ENCODE peak calls at places on chromosomes 4 and X, in six cellular contexts. C, S, D, E, J and N are unnamed samples.

GRCh38 chr4:98630804-98631454 is 27.5 kb downstream of the TSPAN5 start:
- DNase-seq in C (no peak), S (no peak), D (no peak), E (no peak), J (no peak), N (no peak)

GRCh38 chrX:153474718-153475117 is 4.3 kb upstream of the HAUS7 start:
- DNase-seq in C (peak), S (no peak), D (peak), E (peak), J (peak), N (no peak)

GRCh38 chr4:7964459-7964858 is 24.8 kb upstream of the AFAP1 start:
- DNase-seq in C (no peak), S (no peak), D (no peak), E (no peak), J (no peak), N (no peak)

GRCh38 chr4:84672177-84672576 is 89.2 kb downstream of the CDS1 start:
- DNase-seq in C (no peak), S (no peak), D (no peak), E (no peak), J (no peak), N (no peak)

GRCh38 chr4:156575430-156576073 is 396.0 kb downstream of the PDGFC start:
- DNase-seq in C (no peak), S (peak), D (no peak), E (peak), J (peak), N (no peak)

GRCh38 chr4:8854866-8855265 is 16.8 kb downstream of the HMX1 start:
- DNase-seq in C (no peak), S (no peak), D (peak), E (peak), J (peak), N (no peak)

GRCh38 chr4:70559216-70559830 is 32.7 kb upstream of the AMBN start:
- DNase-seq in C (no peak), S (no peak), D (peak), E (peak), J (peak), N (peak)

GRCh38 chr4:36280555-36280954 is 861 bp upstream of the DTHD1 start:
- DNase-seq in C (no peak), S (peak), D (no peak), E (no peak), J (no peak), N (no peak)

GRCh38 chrX:18354369-18355329 is at the start of gene SCML2:
- DNase-seq in C (no peak), S (peak), D (peak), E (peak), J (peak), N (no peak)

GRCh38 chr4:94504545-94504944 is 52.8 kb downstream of the PDLIM5 start:
- DNase-seq in C (no peak), S (no peak), D (no peak), E (peak), J (peak), N (no peak)

GRCh38 chr4:118730683-118731082 is 45.5 kb downstream of the METTL14 start:
- DNase-seq in C (no peak), S (no peak), D (no peak), E (no peak), J (no peak), N (no peak)

GRCh38 chr4:45186249-45186648 is 459.9 kb upstream of the GNPDA2 start:
- DNase-seq in C (no peak), S (no peak), D (no peak), E (no peak), J (no peak), N (no peak)

GRCh38 chr4:145799225-145799624 is 119.3 kb downstream of the C4orf51 start:
- DNase-seq in C (no peak), S (no peak), D (no peak), E (no peak), J (no peak), N (no peak)

GRCh38 chr4:13907255-13907751 is 279.8 kb upstream of the BOD1L1 start:
- DNase-seq in C (no peak), S (no peak), D (peak), E (peak), J (peak), N (peak)

GRCh38 chr4:76430519-76431388 is 4.3 kb upstream of the SHROOM3 start:
- DNase-seq in C (no peak), S (no peak), D (peak), E (peak), J (peak), N (no peak)

GRCh38 chrX:152810403-152810802 is 20.2 kb downstream of the CETN2 start:
- DNase-seq in C (no peak), S (no peak), D (no peak), E (no peak), J (no peak), N (no peak)

GRCh38 chr4:15778742-15779231 is 659 bp downstream of the CD38 start:
- DNase-seq in C (no peak), S (peak), D (peak), E (no peak), J (no peak), N (no peak)

GRCh38 chr4:26576171-26576829 is 7.6 kb upstream of the TBC1D19 start:
- DNase-seq in C (no peak), S (no peak), D (peak), E (peak), J (peak), N (no peak)

GRCh38 chr4:1543561-1543960 is 137.3 kb upstream of the NKX1-1 start:
- DNase-seq in C (no peak), S (no peak), D (no peak), E (no peak), J (no peak), N (no peak)
- TF ChIP-seq CTCF in C (no peak), S (no peak), D (no peak), E (no peak), J (no peak), N (no peak)

GRCh38 chr4:38832624-38833528 is 23.7 kb downstream of the TLR6 start:
- DNase-seq in C (no peak), S (peak), D (no peak), E (no peak), J (no peak), N (no peak)
- TF ChIP-seq CTCF in C (no peak), S (peak), D (no peak), E (no peak), J (peak), N (peak)

DNA sequence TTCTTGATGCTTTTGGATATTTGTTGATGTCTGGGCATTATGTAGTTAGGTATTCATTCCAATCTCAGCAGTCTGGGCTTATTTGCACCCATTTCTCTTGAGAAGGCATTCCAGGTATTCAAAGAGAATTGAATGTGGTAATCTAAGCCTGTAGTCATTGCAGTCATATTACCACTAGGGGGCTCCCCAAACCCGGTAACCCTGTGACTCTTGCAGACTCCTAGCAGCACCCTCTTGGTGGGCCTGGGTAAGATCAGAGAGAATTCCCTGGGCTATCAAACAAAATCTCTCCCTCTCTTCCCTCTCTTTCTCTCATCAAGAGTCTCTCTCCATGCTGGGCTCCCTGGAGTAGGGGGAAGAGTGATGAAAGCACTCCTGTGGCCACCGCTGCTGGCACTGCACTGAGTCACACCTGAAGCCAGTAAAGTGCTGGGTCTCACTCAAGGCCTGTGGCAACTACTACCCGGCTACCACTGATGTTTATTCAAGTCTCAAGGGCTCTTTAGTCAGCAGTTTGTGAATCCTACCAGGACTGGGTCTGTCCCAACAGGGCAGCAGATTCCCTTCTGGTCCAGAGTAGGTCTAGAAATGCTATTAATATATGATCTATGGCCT is 187.7 kb upstream of the NUDT10 start:
- DNase-seq in C (no peak), S (peak), D (peak), E (peak), J (peak), N (no peak)
- TF ChIP-seq CTCF in C (no peak), S (peak), D (peak), E (peak), J (peak), N (peak)

GRCh38 chr4:43132010-43132582 is 239.6 kb downstream of the GRXCR1 start:
- DNase-seq in C (no peak), S (peak), D (peak), E (peak), J (peak), N (peak)
- TF ChIP-seq CTCF in C (peak), S (peak), D (peak), E (peak), J (peak), N (peak)

GRCh38 chr4:60759518-60760245 is 440.4 kb upstream of the ADGRL3 start:
- DNase-seq in C (no peak), S (no peak), D (no peak), E (no peak), J (no peak), N (no peak)
- TF ChIP-seq CTCF in C (no peak), S (peak), D (no peak), E (no peak), J (peak), N (peak)

DNA sequence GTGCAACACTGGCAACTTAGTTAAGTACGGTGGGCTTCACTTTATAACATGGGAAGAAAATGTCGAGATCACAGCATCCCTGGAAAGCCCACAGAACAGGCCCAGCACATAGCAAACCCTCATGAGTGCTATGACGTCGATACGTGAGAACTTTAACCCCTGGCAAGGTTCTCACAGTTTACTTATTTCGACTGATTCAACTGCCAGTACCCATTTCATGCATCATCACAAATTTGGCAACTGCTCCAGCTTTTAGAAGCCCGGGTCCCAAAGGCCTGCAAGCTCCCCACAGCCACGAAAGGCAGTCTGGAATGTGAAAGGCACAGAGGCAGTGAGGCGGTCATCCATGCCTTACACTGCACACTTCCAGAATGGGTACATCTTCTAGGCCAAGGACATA is 41.2 kb downstream of the RELL1 start:
- DNase-seq in C (no peak), S (no peak), D (no peak), E (peak), J (peak), N (no peak)
- TF ChIP-seq CTCF in C (no peak), S (no peak), D (no peak), E (no peak), J (no peak), N (no peak)